ENCODE peak calls at places on chromosome 7, in four cellular contexts. One of them, this sample, is unnamed.

GRCh38 chr7:149690688-149691446 is 82.5 kb downstream of the ZNF467 start:
- DNase-seq in PC-3: peak; percentile 54
- DNase-seq in colonic mucosa: peak; percentile 29
- DNase-seq in AG09309: peak; percentile 67
- DNase-seq in this sample: peak; percentile 77

GRCh38 chr7:139820089-139820488 is 9.0 kb upstream of the TBXAS1 start:
- DNase-seq in colonic mucosa: no peak
- DNase-seq in PC-3: no peak
- DNase-seq in AG09309: no peak
- DNase-seq in this sample: no peak

GRCh38 chr7:151566897-151567320 is 47.2 kb upstream of the RHEB start:
- DNase-seq in PC-3: no peak
- DNase-seq in colonic mucosa: no peak
- DNase-seq in AG09309: peak; percentile 63
- DNase-seq in this sample: peak; percentile 82

GRCh38 chr7:109611656-109612055 is 1042.0 kb downstream of the DNAJB9 start:
- DNase-seq in colonic mucosa: no peak
- DNase-seq in AG09309: no peak
- DNase-seq in PC-3: no peak
- DNase-seq in this sample: no peak

GRCh38 chr7:151085691-151086620 is at the start of gene AGAP3:
- DNase-seq in PC-3: peak; percentile 71
- DNase-seq in AG09309: no peak
- DNase-seq in colonic mucosa: peak; percentile 91
- DNase-seq in this sample: peak; percentile 77

GRCh38 chr7:74094224-74095095 is 10.9 kb downstream of the LIMK1 start:
- DNase-seq in AG09309: peak; percentile 78
- DNase-seq in colonic mucosa: peak; percentile 63
- DNase-seq in PC-3: peak; percentile 93
- DNase-seq in this sample: peak; percentile 92

GRCh38 chr7:112538859-112539258 is 58.1 kb downstream of the LSMEM1 start:
- DNase-seq in AG09309: no peak
- DNase-seq in colonic mucosa: no peak
- DNase-seq in PC-3: no peak
- DNase-seq in this sample: no peak

GRCh38 chr7:98874942-98875341 is 3.4 kb upstream of the TRRAP start:
- DNase-seq in AG09309: no peak
- DNase-seq in PC-3: no peak
- DNase-seq in colonic mucosa: no peak
- DNase-seq in this sample: no peak

GRCh38 chr7:139043823-139044812 is 8.3 kb upstream of the ZC3HAV1L start:
- DNase-seq in AG09309: no peak
- DNase-seq in PC-3: no peak
- DNase-seq in colonic mucosa: peak; percentile 33
- DNase-seq in this sample: peak; percentile 22

GRCh38 chr7:84697506-84697905 is 489.4 kb downstream of the SEMA3D start:
- DNase-seq in AG09309: peak; percentile 69
- DNase-seq in colonic mucosa: no peak
- DNase-seq in PC-3: peak; percentile 9
- DNase-seq in this sample: peak; percentile 94

GRCh38 chr7:41695661-41696322 is 7.1 kb downstream of the INHBA start:
- DNase-seq in PC-3: no peak
- DNase-seq in colonic mucosa: no peak
- DNase-seq in AG09309: no peak
- DNase-seq in this sample: peak; percentile 92

GRCh38 chr7:80153446-80153845 is 18.8 kb downstream of the GNAI1 start:
- DNase-seq in colonic mucosa: no peak
- DNase-seq in AG09309: no peak
- DNase-seq in PC-3: no peak
- DNase-seq in this sample: peak; percentile 66

GRCh38 chr7:46752881-46753366 is 829.0 kb downstream of the TNS3 start:
- DNase-seq in colonic mucosa: no peak
- DNase-seq in AG09309: peak; percentile 85
- DNase-seq in PC-3: peak; percentile 87
- DNase-seq in this sample: peak; percentile 74

GRCh38 chr7:45922810-45923209 is 1.7 kb upstream of the IGFBP3 start:
- DNase-seq in PC-3: peak; percentile 36
- DNase-seq in colonic mucosa: no peak
- DNase-seq in AG09309: no peak
- DNase-seq in this sample: no peak

GRCh38 chr7:39921505-39922250 is 28.4 kb upstream of the CDK13 start:
- DNase-seq in AG09309: no peak
- DNase-seq in PC-3: no peak
- DNase-seq in colonic mucosa: no peak
- DNase-seq in this sample: no peak

GRCh38 chr7:39228946-39229345 is 251.2 kb downstream of the POU6F2 start:
- DNase-seq in AG09309: no peak
- DNase-seq in PC-3: peak; percentile 3
- DNase-seq in colonic mucosa: no peak
- DNase-seq in this sample: no peak

GRCh38 chr7:14073988-14074387 is 84.5 kb upstream of the ETV1 start:
- DNase-seq in PC-3: no peak
- DNase-seq in colonic mucosa: no peak
- DNase-seq in AG09309: no peak
- DNase-seq in this sample: peak; percentile 21

GRCh38 chr7:138982204-138982623 is 1.0 kb upstream of the KIAA1549 start:
- DNase-seq in colonic mucosa: no peak
- DNase-seq in AG09309: no peak
- DNase-seq in PC-3: no peak
- DNase-seq in this sample: no peak

GRCh38 chr7:45583296-45583695 is 9.1 kb downstream of the ADCY1 start:
- DNase-seq in PC-3: no peak
- DNase-seq in AG09309: no peak
- DNase-seq in colonic mucosa: no peak
- DNase-seq in this sample: no peak

GRCh38 chr7:151018421-151019129 is 5.7 kb downstream of the ATG9B start:
- DNase-seq in PC-3: no peak
- DNase-seq in colonic mucosa: no peak
- DNase-seq in AG09309: no peak
- DNase-seq in this sample: peak; percentile 44

GRCh38 chr7:81155654-81156373 is 237.0 kb upstream of the SEMA3C start:
- DNase-seq in PC-3: peak; percentile 65
- DNase-seq in AG09309: no peak
- DNase-seq in colonic mucosa: no peak
- DNase-seq in this sample: no peak

GRCh38 chr7:50362712-50363282 is 58.3 kb downstream of the IKZF1 start:
- DNase-seq in PC-3: no peak
- DNase-seq in AG09309: no peak
- DNase-seq in colonic mucosa: no peak
- DNase-seq in this sample: peak; percentile 4

GRCh38 chr7:50304911-50305621 is 550 bp downstream of the IKZF1 start:
- DNase-seq in AG09309: no peak
- DNase-seq in colonic mucosa: no peak
- DNase-seq in PC-3: no peak
- DNase-seq in this sample: no peak

GRCh38 chr7:124918662-124919061 is 11.0 kb downstream of the POT1 start:
- DNase-seq in PC-3: no peak
- DNase-seq in colonic mucosa: no peak
- DNase-seq in AG09309: no peak
- DNase-seq in this sample: no peak

GRCh38 chr7:115476666-115477065 is 553.9 kb downstream of the TFEC start:
- DNase-seq in AG09309: no peak
- DNase-seq in PC-3: no peak
- DNase-seq in colonic mucosa: no peak
- DNase-seq in this sample: no peak

GRCh38 chr7:130345106-130345505 is 490 bp downstream of the CPA5 start:
- DNase-seq in AG09309: no peak
- DNase-seq in colonic mucosa: no peak
- DNase-seq in PC-3: no peak
- DNase-seq in this sample: peak; percentile 40

GRCh38 chr7:158731761-158732160 is 27.2 kb upstream of the NCAPG2 start:
- DNase-seq in colonic mucosa: no peak
- DNase-seq in PC-3: no peak
- DNase-seq in AG09309: no peak
- DNase-seq in this sample: no peak

GRCh38 chr7:113998934-113999333 is 80.1 kb upstream of the PPP1R3A start:
- DNase-seq in AG09309: no peak
- DNase-seq in colonic mucosa: no peak
- DNase-seq in PC-3: no peak
- DNase-seq in this sample: no peak

GRCh38 chr7:29207023-29207422 is 12.4 kb downstream of the CHN2 start:
- DNase-seq in PC-3: peak; percentile 26
- DNase-seq in AG09309: no peak
- DNase-seq in colonic mucosa: no peak
- DNase-seq in this sample: no peak

GRCh38 chr7:3426064-3426463 is 125.0 kb downstream of the SDK1 start:
- DNase-seq in AG09309: no peak
- DNase-seq in PC-3: no peak
- DNase-seq in colonic mucosa: no peak
- DNase-seq in this sample: no peak

GRCh38 chr7:10257438-10257837 is 716.2 kb upstream of the PHF14 start:
- DNase-seq in AG09309: no peak
- DNase-seq in PC-3: no peak
- DNase-seq in colonic mucosa: no peak
- DNase-seq in this sample: no peak

GRCh38 chr7:125409921-125410320 is 480.3 kb upstream of the POT1 start:
- DNase-seq in AG09309: no peak
- DNase-seq in colonic mucosa: no peak
- DNase-seq in PC-3: no peak
- DNase-seq in this sample: no peak

DNA sequence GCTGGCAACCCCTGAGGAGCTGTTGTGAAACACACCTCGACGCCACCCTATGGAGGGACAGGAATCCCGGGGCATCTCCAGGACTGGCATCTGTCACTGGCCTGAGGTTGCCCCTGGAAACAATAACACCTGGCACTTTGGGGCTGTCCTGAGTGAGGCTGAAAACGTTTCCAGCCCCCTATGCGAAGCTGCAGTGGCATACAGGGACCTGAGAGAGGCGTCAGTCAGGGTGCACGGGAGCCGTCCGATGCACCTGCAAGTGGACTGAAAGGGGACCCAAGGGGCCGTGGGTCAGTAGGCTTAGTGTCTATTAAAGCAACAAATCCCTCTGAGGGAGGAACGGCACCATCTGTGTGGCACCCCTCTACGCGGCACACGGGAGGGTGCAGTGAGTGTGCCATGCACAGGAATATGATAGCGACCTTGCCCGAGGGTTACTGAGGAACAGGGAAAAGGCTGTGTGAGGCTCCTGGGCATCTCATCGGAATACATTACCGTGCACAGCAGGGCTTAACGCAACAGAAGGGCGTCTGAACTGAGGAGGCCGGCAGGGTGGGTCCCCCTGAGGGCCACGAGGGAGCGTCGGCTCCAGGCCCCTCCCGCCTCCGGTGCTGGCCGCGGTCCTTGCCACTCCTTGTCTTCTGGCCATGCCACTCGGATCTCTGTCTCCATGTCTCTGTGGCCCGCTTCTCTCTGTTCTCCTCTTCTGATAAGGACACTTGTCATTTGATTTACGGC is 50.4 kb downstream of the FOXL3 start:
- DNase-seq in AG09309: no peak
- DNase-seq in colonic mucosa: no peak
- DNase-seq in PC-3: no peak
- DNase-seq in this sample: no peak
- H3K4me3 ChIP-seq in AG09309: no peak overlapping the region
- H3K4me3 ChIP-seq in colonic mucosa: no peak overlapping the region
- H3K4me3 ChIP-seq in PC-3: no peak overlapping the region
- H3K4me3 ChIP-seq in this sample: no peak overlapping the region

GRCh38 chr7:51426163-51426562 is 109.6 kb upstream of the COBL start:
- DNase-seq in AG09309: no peak
- DNase-seq in colonic mucosa: no peak
- DNase-seq in PC-3: no peak
- DNase-seq in this sample: no peak

GRCh38 chr7:51428226-51428887 is 111.7 kb upstream of the COBL start:
- DNase-seq in colonic mucosa: no peak
- DNase-seq in AG09309: no peak
- DNase-seq in PC-3: peak; percentile 56
- DNase-seq in this sample: peak; percentile 3

GRCh38 chr7:51430480-51431086 is 114.0 kb upstream of the COBL start:
- DNase-seq in AG09309: peak; percentile 1
- DNase-seq in PC-3: peak; percentile 76
- DNase-seq in colonic mucosa: peak; percentile 68
- DNase-seq in this sample: peak; percentile 46
- TF ChIP-seq CTCF in AG09309: peak; percentile 74
- TF ChIP-seq CTCF in PC-3: peak; percentile 83
- TF ChIP-seq CTCF in colonic mucosa: peak; percentile 83
- TF ChIP-seq CTCF in this sample: peak; percentile 75

DNA sequence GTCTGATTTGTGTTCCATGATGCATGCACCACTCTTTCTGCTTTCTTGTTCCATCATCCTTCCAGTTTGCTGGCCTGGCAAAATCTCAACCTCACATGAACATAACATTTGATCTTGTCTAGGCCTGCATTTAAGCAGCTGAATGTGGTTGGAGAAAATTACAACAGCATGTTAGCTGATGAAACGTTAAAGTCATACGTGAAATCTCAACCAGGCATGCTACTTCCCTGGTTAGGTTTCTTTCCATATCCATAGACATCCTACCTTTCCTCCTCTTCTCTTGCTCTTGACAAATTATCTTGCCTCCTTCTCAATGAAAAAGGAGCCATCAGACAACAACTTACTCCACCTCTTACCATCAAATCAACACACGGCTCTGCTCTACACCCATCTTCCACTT is 153.6 kb downstream of the C1GALT1 start:
- DNase-seq in AG09309: no peak
- DNase-seq in colonic mucosa: no peak
- DNase-seq in PC-3: no peak
- DNase-seq in this sample: no peak
- H3K4me3 ChIP-seq in AG09309: no peak overlapping the region
- H3K4me3 ChIP-seq in colonic mucosa: no peak overlapping the region
- H3K4me3 ChIP-seq in PC-3: no peak overlapping the region
- H3K4me3 ChIP-seq in this sample: no peak overlapping the region

DNA sequence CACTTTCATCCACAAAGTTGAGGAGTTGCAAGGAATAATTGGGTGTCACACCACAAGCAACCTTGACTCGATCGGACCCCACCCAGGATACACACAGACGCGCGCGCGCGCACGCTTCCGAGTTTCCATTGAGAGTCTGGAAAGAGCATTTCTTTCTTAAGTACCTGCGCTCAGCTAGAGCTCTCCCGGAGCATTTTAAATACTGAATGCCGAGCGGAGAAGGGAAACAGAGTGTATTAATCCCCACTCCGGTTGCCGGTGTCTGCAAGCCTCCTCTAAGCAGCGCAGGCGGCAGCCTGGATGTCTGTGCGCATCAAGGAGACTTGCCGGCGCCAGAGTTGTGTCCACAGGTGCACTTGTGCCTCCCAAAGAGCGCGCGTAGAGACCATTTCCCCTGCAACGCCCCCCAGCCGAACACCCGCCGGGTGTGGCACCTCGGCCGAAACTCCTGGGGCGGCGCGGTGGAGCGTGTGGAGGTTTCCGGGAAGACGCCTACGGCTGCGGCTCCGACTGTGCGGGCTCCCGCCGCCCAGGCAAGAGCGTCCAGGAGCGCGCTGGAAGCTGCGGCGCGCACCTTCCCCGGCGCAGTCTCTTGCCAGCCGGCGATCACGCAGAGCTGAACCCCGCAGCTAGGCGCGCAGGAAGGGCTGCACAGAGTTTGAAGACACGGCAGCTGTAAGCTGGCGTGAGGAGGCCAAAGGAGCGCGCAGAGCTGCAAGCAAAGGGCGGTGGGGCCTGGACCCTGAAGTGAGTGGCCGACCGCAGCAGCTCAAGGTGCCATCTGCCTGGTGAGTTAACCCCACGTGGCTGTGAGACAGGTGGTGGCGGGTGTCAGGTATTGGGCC is 1.1 kb upstream of the FEZF1 start:
- DNase-seq in AG09309: no peak
- DNase-seq in PC-3: peak; percentile 17
- DNase-seq in colonic mucosa: no peak
- DNase-seq in this sample: peak; percentile 29
- TF ChIP-seq CTCF in AG09309: no peak
- TF ChIP-seq CTCF in PC-3: no peak
- TF ChIP-seq CTCF in colonic mucosa: no peak
- TF ChIP-seq CTCF in this sample: no peak

GRCh38 chr7:27198138-27198841 is 1.6 kb downstream of the HOXA13 start:
- DNase-seq in colonic mucosa: peak; percentile 38
- DNase-seq in PC-3: peak; percentile 31
- DNase-seq in AG09309: no peak
- DNase-seq in this sample: no peak
- H3K4me3 ChIP-seq in colonic mucosa: peak overlapping the region; percentile 68
- H3K4me3 ChIP-seq in PC-3: peak overlapping the region; percentile 91
- H3K4me3 ChIP-seq in AG09309: peak overlapping the region; percentile 79
- H3K4me3 ChIP-seq in this sample: no peak overlapping the region

This sample was measured in choroid plexus epithelial cell.